ENCODE peak calls at places on chromosome 18, in nine cellular contexts. R is psoas muscle; W is EL; F is activated CD4-positive, alpha-beta T cell treated with anti-CD3 and anti-CD28 coated beads, Interleukin-2, amount 50 U/mL, for 48 hours; T is OCI-LY7; D is HEK293T; P is stimulated activated CD8-positive, alpha-beta memory T cell treated with anti-CD3 and anti-CD28 coated beads, Interleukin-12 subunit alpha, Interleukin-12 subunit beta, amount 100 ng/mL, for 4 hours; G is thoracic aorta; B is activated CD8-positive, alpha-beta T cell treated with anti-CD3 and anti-CD28 coated beads for 36 hours. L is an unnamed sample.

GRCh38 chr18:159037-159652 is 788 bp downstream of the USP14 start:
- DNase-seq in R (no peak), W (peak; percentile 27), F (no peak), T (peak; percentile 20), D (peak; percentile 11), P (no peak), G (no peak), B (peak; percentile 10), L (peak; percentile 17)

GRCh38 chr18:14922031-14922430 is 174.1 kb downstream of the ANKRD30B start:
- DNase-seq in R (no peak), W (no peak), F (no peak), T (no peak), D (no peak), P (no peak), G (no peak), B (no peak), L (no peak)

GRCh38 chr18:57249109-57249508 is 102.2 kb downstream of the BOD1L2 start:
- DNase-seq in R (no peak), W (no peak), F (no peak), T (no peak), D (no peak), P (no peak), G (no peak), B (no peak), L (peak; percentile 3)

GRCh38 chr18:79988925-79989361 is 580 bp upstream of the TXNL4A start:
- DNase-seq in R (peak; percentile 36), W (peak; percentile 36), F (no peak), T (no peak), D (peak; percentile 16), P (no peak), G (no peak), B (no peak), L (peak; percentile 15)

GRCh38 chr18:26640541-26640940 is 92.2 kb upstream of the KCTD1 start:
- DNase-seq in R (no peak), W (no peak), F (no peak), T (no peak), D (no peak), P (no peak), G (no peak), B (no peak), L (no peak)

GRCh38 chr18:7908686-7909299 is 341.7 kb downstream of the PTPRM start:
- DNase-seq in R (no peak), W (no peak), F (no peak), T (no peak), D (no peak), P (no peak), G (no peak), B (no peak), L (peak; percentile 44)

GRCh38 chr18:58605027-58606020 is 23.6 kb downstream of the ALPK2 start:
- DNase-seq in R (no peak), W (peak; percentile 80), F (no peak), T (no peak), D (no peak), P (peak; percentile 8), G (no peak), B (peak; percentile 80), L (peak; percentile 95)

GRCh38 chr18:46621871-46622270 is 35.1 kb downstream of the LOXHD1 start:
- DNase-seq in R (no peak), W (no peak), F (no peak), T (no peak), D (no peak), P (no peak), G (no peak), B (no peak), L (no peak)

GRCh38 chr18:76369791-76370555 is 125.1 kb downstream of the ZNF516 start:
- DNase-seq in R (no peak), W (no peak), F (no peak), T (no peak), D (no peak), P (no peak), G (no peak), B (no peak), L (no peak)

GRCh38 chr18:5582054-5582453 is 38.3 kb upstream of the EPB41L3 start:
- DNase-seq in R (no peak), W (no peak), F (no peak), T (no peak), D (peak; percentile 23), P (no peak), G (no peak), B (no peak), L (no peak)

GRCh38 chr18:9094307-9095226 is 7.9 kb upstream of the NDUFV2 start:
- DNase-seq in R (no peak), W (peak; percentile 76), F (peak; percentile 69), T (no peak), D (no peak), P (no peak), G (no peak), B (peak; percentile 90), L (peak; percentile 68)

GRCh38 chr18:57595347-57595746 is 8.8 kb upstream of the FECH start:
- DNase-seq in R (no peak), W (no peak), F (no peak), T (no peak), D (no peak), P (no peak), G (no peak), B (no peak), L (no peak)

GRCh38 chr18:31225668-31226067 is 63.0 kb upstream of the DSC1 start:
- DNase-seq in R (no peak), W (no peak), F (no peak), T (no peak), D (no peak), P (no peak), G (no peak), B (no peak), L (peak; percentile 91)

GRCh38 chr18:62744076-62744705 is 28.9 kb downstream of the PHLPP1 start:
- DNase-seq in R (no peak), W (no peak), F (no peak), T (peak; percentile 69), D (no peak), P (no peak), G (no peak), B (no peak), L (no peak)

GRCh38 chr18:4333043-4333442 is 122.1 kb downstream of the DLGAP1 start:
- DNase-seq in R (no peak), W (no peak), F (no peak), T (no peak), D (no peak), P (no peak), G (no peak), B (no peak), L (no peak)

GRCh38 chr18:40577255-40577654 is 1377.8 kb upstream of the PIK3C3 start:
- DNase-seq in R (no peak), W (no peak), F (no peak), T (no peak), D (no peak), P (no peak), G (no peak), B (no peak), L (no peak)

GRCh38 chr18:63253428-63254372 is 65.9 kb downstream of the BCL2 start:
- DNase-seq in R (no peak), W (peak; percentile 8), F (no peak), T (no peak), D (no peak), P (no peak), G (no peak), B (no peak), L (peak; percentile 50)

GRCh38 chr18:76428396-76429261 is 66.4 kb downstream of the ZNF516 start:
- DNase-seq in R (no peak), W (peak; percentile 27), F (no peak), T (no peak), D (no peak), P (no peak), G (no peak), B (no peak), L (peak; percentile 23)

GRCh38 chr18:75073654-75074053 is 135.3 kb downstream of the PTGR3 start:
- DNase-seq in R (no peak), W (no peak), F (no peak), T (no peak), D (no peak), P (no peak), G (no peak), B (no peak), L (no peak)

GRCh38 chr18:70289351-70290330 is 796 bp downstream of the SOCS6 start:
- DNase-seq in R (peak; percentile 37), W (peak; percentile 44), F (peak; percentile 5), T (no peak), D (peak; percentile 8), P (no peak), G (no peak), B (peak; percentile 6), L (no peak)

GRCh38 chr18:24734058-24734457 is 273.6 kb downstream of the HRH4 start:
- DNase-seq in R (no peak), W (no peak), F (no peak), T (peak; percentile 27), D (peak; percentile 45), P (no peak), G (no peak), B (peak; percentile 4), L (no peak)

GRCh38 chr18:7512326-7512725 is 54.8 kb upstream of the PTPRM start:
- DNase-seq in R (no peak), W (no peak), F (no peak), T (no peak), D (no peak), P (no peak), G (no peak), B (no peak), L (peak; percentile 83)

GRCh38 chr18:31102020-31102684 is at the start of gene DSC2:
- DNase-seq in R (peak; percentile 17), W (no peak), F (no peak), T (no peak), D (peak; percentile 75), P (no peak), G (no peak), B (no peak), L (no peak)

GRCh38 chr18:62942578-62942977 is 227.2 kb downstream of the PHLPP1 start:
- DNase-seq in R (no peak), W (no peak), F (no peak), T (no peak), D (no peak), P (no peak), G (no peak), B (no peak), L (no peak)

GRCh38 chr18:69177702-69178101 is 223.0 kb upstream of the DOK6 start:
- DNase-seq in R (no peak), W (no peak), F (no peak), T (no peak), D (no peak), P (no peak), G (no peak), B (no peak), L (no peak)

GRCh38 chr18:51711298-51711889 is 513.9 kb upstream of the MEX3C start:
- DNase-seq in R (no peak), W (no peak), F (no peak), T (no peak), D (no peak), P (no peak), G (no peak), B (no peak), L (no peak)

GRCh38 chr18:43847164-43848091 is 570.1 kb upstream of the SYT4 start:
- DNase-seq in R (no peak), W (peak; percentile 31), F (no peak), T (no peak), D (no peak), P (no peak), G (no peak), B (no peak), L (peak; percentile 87)

GRCh38 chr18:45657357-45658335 is 42.4 kb downstream of the SLC14A2 start:
- DNase-seq in R (no peak), W (peak; percentile 19), F (no peak), T (no peak), D (no peak), P (no peak), G (no peak), B (peak; percentile 66), L (peak; percentile 59)